ENCODE peak calls at places on chromosomes 11 and 22, in four cellular contexts. One of them, this sample, is unnamed.

GRCh38 chr22:49373801-49374226 is 453.9 kb downstream of the BRD1 start:
- DNase-seq in tibial nerve: no peak
- DNase-seq in transverse colon: no peak
- DNase-seq in CD8-positive, alpha-beta T cell: no peak
- DNase-seq in this sample: no peak

GRCh38 chr22:32318361-32318760 is 39.3 kb upstream of the RFPL3 start:
- DNase-seq in transverse colon: no peak
- DNase-seq in tibial nerve: no peak
- DNase-seq in CD8-positive, alpha-beta T cell: no peak
- DNase-seq in this sample: no peak

GRCh38 chr11:72823105-72823804 is 9.0 kb downstream of the ATG16L2 start:
- DNase-seq in CD8-positive, alpha-beta T cell: no peak
- DNase-seq in tibial nerve: no peak
- DNase-seq in transverse colon: no peak
- DNase-seq in this sample: no peak

GRCh38 chr11:126060651-126061220 is 1.9 kb downstream of the CDON start:
- DNase-seq in CD8-positive, alpha-beta T cell: no peak
- DNase-seq in transverse colon: no peak
- DNase-seq in tibial nerve: no peak
- DNase-seq in this sample: no peak

GRCh38 chr11:2256293-2256913 is 14.0 kb downstream of the ASCL2 start:
- DNase-seq in tibial nerve: no peak
- DNase-seq in transverse colon: no peak
- DNase-seq in CD8-positive, alpha-beta T cell: no peak
- DNase-seq in this sample: no peak

GRCh38 chr22:38176170-38176741 is 5.4 kb downstream of the PLA2G6 start:
- DNase-seq in CD8-positive, alpha-beta T cell: no peak
- DNase-seq in tibial nerve: peak
- DNase-seq in transverse colon: peak
- DNase-seq in this sample: no peak

GRCh38 chr11:128904872-128905344 is 13.8 kb downstream of the KCNJ5 start:
- DNase-seq in transverse colon: peak
- DNase-seq in CD8-positive, alpha-beta T cell: no peak
- DNase-seq in tibial nerve: no peak
- DNase-seq in this sample: peak

GRCh38 chr11:74676596-74676995 is 54.6 kb downstream of the CHRDL2 start:
- DNase-seq in CD8-positive, alpha-beta T cell: no peak
- DNase-seq in transverse colon: no peak
- DNase-seq in tibial nerve: no peak
- DNase-seq in this sample: no peak

GRCh38 chr22:50705851-50706351 is 32.1 kb upstream of the ACR start:
- DNase-seq in transverse colon: no peak
- DNase-seq in CD8-positive, alpha-beta T cell: no peak
- DNase-seq in tibial nerve: no peak
- DNase-seq in this sample: no peak

GRCh38 chr11:126329644-126330200 is 25.8 kb upstream of the ST3GAL4 start:
- DNase-seq in transverse colon: no peak
- DNase-seq in tibial nerve: no peak
- DNase-seq in CD8-positive, alpha-beta T cell: peak
- DNase-seq in this sample: no peak

GRCh38 chr11:68302256-68303054 is 9.9 kb upstream of the LRP5 start:
- DNase-seq in CD8-positive, alpha-beta T cell: no peak
- DNase-seq in tibial nerve: no peak
- DNase-seq in transverse colon: peak
- DNase-seq in this sample: no peak

GRCh38 chr22:30265851-30266444 is 703 bp downstream of the OSM start:
- DNase-seq in CD8-positive, alpha-beta T cell: peak
- DNase-seq in tibial nerve: no peak
- DNase-seq in transverse colon: peak
- DNase-seq in this sample: no peak

GRCh38 chr11:11400635-11401232 is 47.7 kb upstream of the CSNK2A3 start:
- DNase-seq in transverse colon: no peak
- DNase-seq in tibial nerve: no peak
- DNase-seq in CD8-positive, alpha-beta T cell: no peak
- DNase-seq in this sample: no peak
- TF ChIP-seq CTCF in transverse colon: peak
- TF ChIP-seq CTCF in tibial nerve: no peak
- TF ChIP-seq CTCF in CD8-positive, alpha-beta T cell: no peak
- TF ChIP-seq CTCF in this sample: no peak

GRCh38 chr22:17920145-17920605 is 104.2 kb downstream of the MICAL3 start:
- DNase-seq in tibial nerve: no peak
- DNase-seq in transverse colon: peak
- DNase-seq in CD8-positive, alpha-beta T cell: no peak
- DNase-seq in this sample: no peak
- TF ChIP-seq CTCF in tibial nerve: peak
- TF ChIP-seq CTCF in transverse colon: no peak
- TF ChIP-seq CTCF in CD8-positive, alpha-beta T cell: no peak
- TF ChIP-seq CTCF in this sample: no peak

GRCh38 chr11:33652407-33652806 is 48.2 kb downstream of the C11orf91 start:
- DNase-seq in transverse colon: no peak
- DNase-seq in CD8-positive, alpha-beta T cell: no peak
- DNase-seq in tibial nerve: no peak
- DNase-seq in this sample: no peak
- TF ChIP-seq CTCF in transverse colon: no peak
- TF ChIP-seq CTCF in CD8-positive, alpha-beta T cell: no peak
- TF ChIP-seq CTCF in tibial nerve: no peak
- TF ChIP-seq CTCF in this sample: no peak

GRCh38 chr11:102831128-102831708 is 12.2 kb downstream of the MMP3 start:
- DNase-seq in tibial nerve: peak
- DNase-seq in transverse colon: peak
- DNase-seq in CD8-positive, alpha-beta T cell: no peak
- DNase-seq in this sample: no peak
- TF ChIP-seq CTCF in tibial nerve: peak
- TF ChIP-seq CTCF in transverse colon: peak
- TF ChIP-seq CTCF in CD8-positive, alpha-beta T cell: no peak
- TF ChIP-seq CTCF in this sample: no peak

GRCh38 chr11:65208785-65209710 is 27.3 kb downstream of the CAPN1 start:
- DNase-seq in tibial nerve: no peak
- DNase-seq in transverse colon: peak
- DNase-seq in CD8-positive, alpha-beta T cell: no peak
- DNase-seq in this sample: no peak
- TF ChIP-seq CTCF in tibial nerve: no peak
- TF ChIP-seq CTCF in transverse colon: peak
- TF ChIP-seq CTCF in CD8-positive, alpha-beta T cell: no peak
- TF ChIP-seq CTCF in this sample: no peak

DNA sequence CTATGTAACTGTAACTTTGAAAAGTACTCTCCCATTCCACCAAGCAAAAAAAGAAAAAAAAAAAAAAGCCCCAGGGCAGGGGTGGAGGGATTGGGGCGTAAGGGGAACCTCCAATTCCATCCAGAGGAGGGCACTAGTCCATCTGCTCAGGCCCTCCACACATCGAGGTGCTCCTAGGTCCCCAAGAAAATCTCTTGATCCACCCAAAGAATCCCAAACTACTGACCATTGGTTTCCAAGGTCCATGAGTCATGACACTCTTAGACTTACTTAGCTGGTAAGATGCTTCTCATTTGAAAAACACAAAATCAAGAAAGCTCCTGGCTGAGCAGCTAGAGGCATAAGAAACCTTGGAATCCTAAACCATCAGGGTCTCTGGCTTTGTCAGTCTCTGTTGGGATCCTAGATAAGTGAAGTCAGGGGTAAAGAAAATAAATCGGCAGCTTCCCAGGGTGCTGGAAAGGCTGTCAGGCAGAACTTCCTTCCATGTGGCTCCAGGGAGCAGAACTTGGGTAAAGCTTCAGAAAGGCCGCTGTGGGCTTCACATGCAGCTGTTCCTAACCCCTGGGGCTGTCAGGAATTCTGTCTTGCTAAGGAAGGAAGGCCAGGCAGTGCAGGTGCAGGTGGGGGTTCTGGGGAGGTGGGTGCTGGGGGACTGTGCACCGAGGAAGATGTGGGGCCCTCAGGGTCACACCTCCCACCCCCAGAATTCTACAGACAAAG is 49.4 kb upstream of the ADA2 start:
- DNase-seq in tibial nerve: no peak
- DNase-seq in CD8-positive, alpha-beta T cell: no peak
- DNase-seq in transverse colon: no peak
- DNase-seq in this sample: no peak
- TF ChIP-seq CTCF in tibial nerve: no peak
- TF ChIP-seq CTCF in CD8-positive, alpha-beta T cell: no peak
- TF ChIP-seq CTCF in transverse colon: no peak
- TF ChIP-seq CTCF in this sample: no peak

DNA sequence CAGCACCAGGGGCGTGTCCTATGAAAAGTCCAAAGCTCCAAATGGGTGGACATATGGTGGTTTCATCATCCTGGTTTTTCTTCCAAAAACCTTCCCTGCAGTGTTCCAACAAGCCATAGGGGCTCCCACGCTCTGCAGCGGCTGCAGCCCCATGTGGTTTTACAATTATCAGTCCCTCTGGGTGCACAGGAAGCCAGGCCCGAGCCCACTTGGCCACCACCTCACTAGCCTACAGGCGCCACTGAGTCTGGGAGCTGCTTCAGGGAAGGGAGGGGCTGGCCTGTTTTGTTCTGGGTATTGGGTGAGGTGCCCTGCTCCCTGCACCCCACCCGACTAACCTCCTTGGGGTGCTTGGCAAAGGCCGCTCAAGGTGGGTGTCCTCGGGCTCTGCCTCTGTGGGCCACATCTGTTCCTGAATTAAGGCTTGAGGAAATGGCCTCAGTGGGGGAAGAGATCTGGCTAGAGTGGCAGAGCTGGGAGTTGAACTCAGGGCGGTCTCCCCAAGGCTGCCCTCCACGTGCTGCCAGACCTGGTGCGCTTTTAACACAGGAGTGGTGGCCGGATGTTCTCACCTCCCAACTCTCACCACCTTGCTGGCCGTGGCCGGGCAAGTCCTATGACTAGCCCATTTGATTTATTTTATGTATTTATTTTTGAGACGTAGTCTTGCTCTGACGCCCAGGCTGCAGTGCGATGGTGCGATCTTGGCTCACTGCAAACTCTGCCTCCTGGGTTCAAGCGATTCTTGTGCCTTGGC is 5.3 kb upstream of the CDC42BPG start:
- DNase-seq in transverse colon: no peak
- DNase-seq in CD8-positive, alpha-beta T cell: no peak
- DNase-seq in tibial nerve: no peak
- DNase-seq in this sample: no peak
- TF ChIP-seq CTCF in transverse colon: no peak
- TF ChIP-seq CTCF in CD8-positive, alpha-beta T cell: no peak
- TF ChIP-seq CTCF in tibial nerve: no peak
- TF ChIP-seq CTCF in this sample: no peak

GRCh38 chr11:900545-900944 is 10.1 kb downstream of the CHID1 start:
- DNase-seq in CD8-positive, alpha-beta T cell: no peak
- DNase-seq in transverse colon: no peak
- DNase-seq in tibial nerve: no peak
- DNase-seq in this sample: no peak

GRCh38 chr11:897226-898159 is 13.1 kb downstream of the CHID1 start:
- DNase-seq in transverse colon: no peak
- DNase-seq in tibial nerve: no peak
- DNase-seq in CD8-positive, alpha-beta T cell: no peak
- DNase-seq in this sample: no peak

GRCh38 chr11:899724-900123 is 10.9 kb downstream of the CHID1 start:
- DNase-seq in CD8-positive, alpha-beta T cell: no peak
- DNase-seq in tibial nerve: no peak
- DNase-seq in transverse colon: no peak
- DNase-seq in this sample: no peak

GRCh38 chr11:898160-898517 is 12.5 kb downstream of the CHID1 start:
- DNase-seq in CD8-positive, alpha-beta T cell: no peak
- DNase-seq in transverse colon: no peak
- DNase-seq in tibial nerve: no peak
- DNase-seq in this sample: no peak

DNA sequence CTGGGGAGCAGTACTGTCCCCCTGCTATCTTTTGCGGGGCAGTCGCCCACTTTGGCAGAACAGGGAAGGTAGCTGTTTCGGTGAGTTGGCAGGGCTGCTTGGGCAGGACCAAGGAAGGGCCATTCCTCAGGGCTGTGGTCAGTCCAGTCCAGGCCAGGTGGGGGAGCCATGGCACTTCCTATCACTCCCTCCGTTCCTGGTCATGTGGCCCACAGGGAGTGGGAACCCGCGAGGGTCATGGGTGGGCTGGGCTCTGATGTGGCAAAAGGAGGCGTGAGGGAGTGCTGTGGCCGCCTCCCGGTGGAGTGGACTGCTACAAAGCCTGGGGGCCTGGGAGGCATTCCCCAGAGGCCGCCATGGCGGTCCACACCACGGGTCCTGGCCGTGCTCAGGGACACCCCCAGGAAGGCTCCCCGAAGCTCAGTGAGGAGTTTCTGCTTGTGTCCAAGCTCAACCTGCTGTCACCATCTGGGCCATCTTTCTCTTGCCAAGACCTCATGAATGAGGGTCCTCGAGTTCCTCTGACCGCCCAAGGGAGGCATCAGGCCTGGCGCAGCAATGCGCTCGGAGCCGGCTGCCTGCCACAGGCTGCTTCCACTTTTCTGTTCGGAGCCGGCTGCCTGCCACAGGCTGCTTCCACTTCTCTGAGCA is 11.9 kb downstream of the CHID1 start:
- DNase-seq in CD8-positive, alpha-beta T cell: no peak
- DNase-seq in transverse colon: no peak
- DNase-seq in tibial nerve: peak
- DNase-seq in this sample: no peak
- TF ChIP-seq CTCF in CD8-positive, alpha-beta T cell: no peak
- TF ChIP-seq CTCF in transverse colon: no peak
- TF ChIP-seq CTCF in tibial nerve: peak
- TF ChIP-seq CTCF in this sample: peak

DNA sequence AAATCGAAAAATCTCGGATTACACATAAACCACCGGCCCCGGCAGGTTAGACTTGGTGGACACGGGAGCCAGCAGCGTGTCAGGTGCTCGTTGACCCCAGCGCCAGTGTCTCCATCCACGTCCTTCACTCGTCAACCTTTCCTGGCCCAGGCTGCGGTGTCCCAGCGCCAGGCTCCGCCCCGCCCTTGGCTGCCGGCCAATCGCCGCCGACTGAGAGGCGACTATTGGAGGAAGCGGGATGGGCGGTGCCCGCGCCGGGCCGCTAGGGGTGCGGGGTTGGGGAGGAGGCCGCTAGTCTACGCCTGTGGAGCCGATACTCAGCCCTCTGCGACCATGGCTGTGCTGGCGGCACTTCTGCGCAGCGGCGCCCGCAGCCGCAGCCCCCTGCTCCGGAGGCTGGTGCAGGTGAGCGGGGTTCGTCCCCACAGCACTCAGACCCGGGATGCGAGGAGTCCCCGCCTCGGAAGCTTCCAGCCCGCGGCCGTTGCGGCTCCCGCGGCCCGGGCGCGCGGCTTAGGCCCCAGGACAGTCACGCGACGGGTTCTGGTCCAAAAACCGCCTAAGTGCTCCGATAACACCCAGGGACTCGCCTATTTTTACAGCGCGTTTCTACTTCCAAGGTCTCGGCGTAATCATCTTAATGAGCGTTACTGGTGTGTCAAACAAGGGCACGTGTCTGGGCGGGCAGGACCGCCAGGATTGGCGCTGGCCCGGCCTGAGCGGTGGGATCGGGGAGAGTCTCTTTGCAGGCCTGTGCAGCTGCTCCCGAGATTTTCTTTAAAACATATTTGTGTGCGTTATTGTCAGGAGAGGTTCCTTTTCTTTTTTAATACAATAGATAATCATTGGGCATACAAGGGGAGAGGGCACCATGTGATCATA is at the start of gene ACAT1:
- DNase-seq in transverse colon: peak
- DNase-seq in tibial nerve: peak
- DNase-seq in CD8-positive, alpha-beta T cell: peak
- DNase-seq in this sample: peak
- TF ChIP-seq CTCF in transverse colon: peak
- TF ChIP-seq CTCF in tibial nerve: peak
- TF ChIP-seq CTCF in CD8-positive, alpha-beta T cell: no peak
- TF ChIP-seq CTCF in this sample: no peak

GRCh38 chr22:46862418-46863324 is 100.2 kb downstream of the TBC1D22A start:
- DNase-seq in transverse colon: no peak
- DNase-seq in CD8-positive, alpha-beta T cell: no peak
- DNase-seq in tibial nerve: no peak
- DNase-seq in this sample: no peak
- TF ChIP-seq CTCF in transverse colon: no peak
- TF ChIP-seq CTCF in CD8-positive, alpha-beta T cell: no peak
- TF ChIP-seq CTCF in tibial nerve: no peak
- TF ChIP-seq CTCF in this sample: no peak

This sample was measured in D721Med.